ENCODE peak calls at places on chromosome 9, in five cellular contexts. X, G, L, S and D are unnamed samples. For H3K27me3, the result is how much of the 10 kb centered on the place peaks cover.

GRCh38 chr9:20714442-20715415 is 30.7 kb downstream of the FOCAD start:
- DNase-seq in X (no peak), G (no peak), L (no peak), S (no peak), D (no peak)

GRCh38 chr9:105283795-105284194 is 39.3 kb downstream of the SLC44A1 start:
- DNase-seq in X (no peak), G (no peak), L (no peak), S (no peak), D (no peak)

GRCh38 chr9:89975586-89975985 is 370.8 kb downstream of the GADD45G start:
- DNase-seq in X (no peak), G (no peak), L (no peak), S (no peak), D (no peak)

GRCh38 chr9:18629136-18629535 is 155.2 kb downstream of the ADAMTSL1 start:
- DNase-seq in X (no peak), G (no peak), L (no peak), S (no peak), D (no peak)

GRCh38 chr9:8364021-8364782 is 564.6 kb upstream of the DMAC1 start:
- DNase-seq in X (no peak), G (peak), L (no peak), S (no peak), D (no peak)

GRCh38 chr9:128160603-128160987 is 530 bp downstream of the BBLN start:
- DNase-seq in X (no peak), G (peak), L (no peak), S (no peak), D (peak)

GRCh38 chr9:86287013-86287412 is 4.7 kb upstream of the ISCA1 start:
- DNase-seq in X (peak), G (no peak), L (no peak), S (peak), D (no peak)

GRCh38 chr9:36897476-36897875 is 136.6 kb downstream of the PAX5 start:
- DNase-seq in X (no peak), G (no peak), L (no peak), S (no peak), D (no peak)

GRCh38 chr9:137974746-137975526 is 97.4 kb downstream of the CACNA1B start:
- DNase-seq in X (no peak), G (no peak), L (no peak), S (no peak), D (peak)

GRCh38 chr9:87793292-87793691 is 67.4 kb downstream of the CTSL start:
- DNase-seq in X (peak), G (no peak), L (peak), S (peak), D (no peak)

GRCh38 chr9:83598487-83598886 is 24.5 kb upstream of the IDNK start:
- DNase-seq in X (no peak), G (no peak), L (no peak), S (no peak), D (no peak)

GRCh38 chr9:128945798-128946501 is 1.5 kb downstream of the DOLK start:
- DNase-seq in X (no peak), G (no peak), L (no peak), S (no peak), D (no peak)

GRCh38 chr9:33813712-33814641 is 3.0 kb upstream of the UBE2R2 start:
- DNase-seq in X (peak), G (no peak), L (no peak), S (peak), D (no peak)

GRCh38 chr9:126703330-126704156 is 89.8 kb downstream of the LMX1B start:
- DNase-seq in X (no peak), G (no peak), L (no peak), S (no peak), D (peak)
- H3K27me3 ChIP-seq in X (under half), G (under half), L (under half), S (under half), D (under half)

GRCh38 chr9:95515272-95516113 is 1.3 kb downstream of the PTCH1 start:
- DNase-seq in X (no peak), G (peak), L (no peak), S (no peak), D (no peak)

GRCh38 chr9:95516736-95517558 is at the start of gene PTCH1:
- DNase-seq in X (peak), G (peak), L (peak), S (peak), D (no peak)

GRCh38 chr9:95517559-95517933 is 775 bp upstream of the PTCH1 start:
- DNase-seq in X (no peak), G (no peak), L (no peak), S (no peak), D (no peak)

GRCh38 chr9:95516221-95516735 is 493 bp downstream of the PTCH1 start:
- DNase-seq in X (no peak), G (no peak), L (no peak), S (no peak), D (no peak)

GRCh38 chr9:95518026-95518425 is 1.3 kb upstream of the PTCH1 start:
- DNase-seq in X (no peak), G (no peak), L (no peak), S (no peak), D (no peak)
- H3K27me3 ChIP-seq in X (under half), G (under half), L (under half), S (under half), D (under half)

DNA sequence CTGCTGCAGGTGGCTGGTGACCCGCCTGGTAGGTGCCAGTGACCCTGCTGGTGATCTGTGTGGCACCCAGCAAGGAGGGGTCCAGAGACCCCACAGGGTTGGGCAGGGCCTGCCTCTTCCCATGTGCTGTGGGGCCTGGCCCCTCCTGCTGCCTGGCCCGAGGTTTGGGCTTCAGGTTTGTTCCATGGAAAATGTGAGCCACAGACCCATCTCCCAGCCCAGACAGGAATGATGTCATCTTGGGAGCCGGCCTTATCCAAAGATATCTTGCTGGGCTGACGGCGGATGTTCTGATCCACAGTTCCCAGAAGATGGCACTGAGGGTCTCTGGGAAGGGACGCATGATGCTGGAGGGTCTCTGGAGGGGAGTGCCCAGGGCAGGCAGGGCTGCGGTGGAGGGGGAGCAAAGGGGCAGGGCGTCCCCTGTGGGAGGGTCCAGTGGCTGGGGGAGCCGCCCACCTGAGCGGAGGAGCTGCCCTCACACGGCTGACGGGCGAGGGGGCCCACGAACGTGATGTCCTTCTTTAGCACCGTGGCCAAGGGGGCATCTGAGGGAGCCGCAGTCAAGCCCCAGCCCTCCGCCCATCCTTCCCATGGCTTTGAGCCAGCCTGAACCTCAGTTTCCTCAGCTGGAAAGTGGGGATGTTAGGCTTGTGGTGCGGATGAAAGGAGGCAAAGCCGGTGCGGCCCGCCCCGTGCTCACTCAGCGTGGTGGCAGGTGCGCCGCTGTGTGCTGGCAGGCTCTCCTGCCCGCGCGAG is 68.1 kb downstream of the COL5A1 start:
- DNase-seq in X (no peak), G (peak), L (no peak), S (no peak), D (no peak)
- H3K27me3 ChIP-seq in X (under half), G (under half), L (under half), S (under half), D (under half)

GRCh38 chr9:133307271-133307670 is 28.7 kb downstream of the SURF6 start:
- DNase-seq in X (no peak), G (no peak), L (no peak), S (no peak), D (no peak)
- H3K27me3 ChIP-seq in X (under half), G (under half), L (half or more), S (under half), D (under half)

DNA sequence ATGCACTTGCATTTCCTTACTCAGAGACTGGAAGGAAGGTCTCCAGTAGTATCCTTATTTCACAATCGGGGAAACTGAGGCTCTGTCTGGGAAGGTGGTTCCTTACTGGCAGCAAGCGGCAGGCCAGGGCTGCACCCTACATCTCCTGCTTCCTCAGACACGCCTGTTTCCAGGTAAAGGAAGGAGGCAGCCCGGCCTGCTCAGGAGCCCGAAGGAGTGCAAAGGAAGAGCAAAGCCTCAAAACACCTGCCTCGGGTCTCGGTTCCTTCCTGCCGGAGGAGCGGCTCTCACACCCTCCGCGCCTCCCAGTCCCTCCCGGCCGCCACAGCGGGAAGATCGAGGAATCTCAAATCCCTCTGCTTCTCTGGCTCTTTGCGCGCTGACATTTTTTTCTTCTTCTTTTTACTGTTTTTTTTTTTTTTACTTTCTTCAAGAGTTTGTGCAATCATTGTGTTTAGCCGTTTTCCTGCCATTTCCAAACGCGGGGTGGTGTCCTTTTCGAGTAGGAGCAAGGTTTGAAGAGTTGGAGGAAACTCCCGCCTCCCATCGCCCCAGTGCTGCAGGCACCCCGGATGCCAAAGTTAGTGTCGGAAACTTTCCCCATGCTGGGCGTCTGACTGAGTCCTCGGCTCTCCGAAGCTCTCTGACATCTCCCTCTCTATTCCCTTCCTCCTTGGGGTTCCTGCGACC is 1.0 kb downstream of the GGTA1 start:
- DNase-seq in X (peak), G (peak), L (peak), S (peak), D (no peak)
- H3K27me3 ChIP-seq in X (under half), G (under half), L (under half), S (under half), D (under half)

DNA sequence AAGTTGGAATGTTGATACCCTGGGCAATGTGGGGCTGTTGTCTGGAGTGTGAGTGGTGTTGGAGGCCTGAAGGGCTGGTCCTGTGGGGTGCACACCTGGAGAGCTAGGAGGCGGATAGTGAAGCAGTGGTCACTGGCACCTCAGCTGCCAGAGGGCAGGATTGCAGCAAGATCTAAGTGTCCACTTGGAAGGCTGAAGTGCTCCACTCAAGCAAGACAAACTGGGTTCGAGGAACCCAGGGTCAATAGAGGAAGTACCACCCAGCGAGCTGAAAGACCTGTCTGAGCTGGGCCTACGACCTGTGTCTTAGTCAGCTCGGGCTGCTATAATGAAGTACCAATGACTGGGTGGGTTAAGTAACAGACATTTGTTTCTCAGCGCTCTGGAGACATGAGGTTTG is 39.7 kb upstream of the TJP2 start:
- DNase-seq in X (no peak), G (peak), L (no peak), S (no peak), D (no peak)
- H3K27me3 ChIP-seq in X (under half), G (under half), L (under half), S (under half), D (under half)

GRCh38 chr9:126531035-126531571 is 82.6 kb upstream of the LMX1B start:
- DNase-seq in X (no peak), G (no peak), L (no peak), S (no peak), D (no peak)
- H3K27me3 ChIP-seq in X (under half), G (under half), L (half or more), S (under half), D (under half)